ENCODE peak calls at places on chromosome 7, in four cellular contexts. One of them, this sample, is unnamed.

GRCh38 chr7:106524690-106525059 is 136.3 kb downstream of the CCDC71L start:
- DNase-seq in brain microvascular endothelial cell: no peak
- DNase-seq in left lung: no peak
- DNase-seq in suprapubic skin: no peak
- DNase-seq in this sample: no peak

GRCh38 chr7:73652541-73652949 is 15.1 kb upstream of the VPS37D start:
- DNase-seq in suprapubic skin: no peak
- DNase-seq in brain microvascular endothelial cell: no peak
- DNase-seq in left lung: no peak
- DNase-seq in this sample: no peak

GRCh38 chr7:79461660-79462059 is 8.2 kb upstream of the MAGI2 start:
- DNase-seq in brain microvascular endothelial cell: peak; percentile 66
- DNase-seq in left lung: no peak
- DNase-seq in suprapubic skin: no peak
- DNase-seq in this sample: no peak

GRCh38 chr7:141511370-141512335 is 39.6 kb upstream of the AGK start:
- DNase-seq in brain microvascular endothelial cell: no peak
- DNase-seq in suprapubic skin: no peak
- DNase-seq in left lung: peak; percentile 82
- DNase-seq in this sample: no peak

GRCh38 chr7:132318338-132319318 is 257.6 kb downstream of the PLXNA4 start:
- DNase-seq in brain microvascular endothelial cell: peak; percentile 72
- DNase-seq in suprapubic skin: peak; percentile 89
- DNase-seq in left lung: peak; percentile 90
- DNase-seq in this sample: peak; percentile 59

GRCh38 chr7:102404005-102404861 is 8.1 kb downstream of the PRKRIP1 start:
- DNase-seq in brain microvascular endothelial cell: peak; percentile 16
- DNase-seq in left lung: no peak
- DNase-seq in suprapubic skin: no peak
- DNase-seq in this sample: peak; percentile 69

GRCh38 chr7:158541330-158542010 is 46.2 kb downstream of the PTPRN2 start:
- DNase-seq in brain microvascular endothelial cell: no peak
- DNase-seq in suprapubic skin: no peak
- DNase-seq in left lung: no peak
- DNase-seq in this sample: peak; percentile 71

GRCh38 chr7:2864204-2864985 is 20.3 kb upstream of the GNA12 start:
- DNase-seq in suprapubic skin: no peak
- DNase-seq in brain microvascular endothelial cell: no peak
- DNase-seq in left lung: no peak
- DNase-seq in this sample: no peak

GRCh38 chr7:68604516-68604915 is 993.8 kb upstream of the AUTS2 start:
- DNase-seq in brain microvascular endothelial cell: no peak
- DNase-seq in suprapubic skin: no peak
- DNase-seq in left lung: no peak
- DNase-seq in this sample: no peak

GRCh38 chr7:120775703-120776265 is 82.2 kb downstream of the TSPAN12 start:
- DNase-seq in left lung: no peak
- DNase-seq in brain microvascular endothelial cell: no peak
- DNase-seq in suprapubic skin: no peak
- DNase-seq in this sample: no peak

GRCh38 chr7:120774481-120774880 is 83.5 kb downstream of the TSPAN12 start:
- DNase-seq in suprapubic skin: no peak
- DNase-seq in brain microvascular endothelial cell: no peak
- DNase-seq in left lung: no peak
- DNase-seq in this sample: no peak

DNA sequence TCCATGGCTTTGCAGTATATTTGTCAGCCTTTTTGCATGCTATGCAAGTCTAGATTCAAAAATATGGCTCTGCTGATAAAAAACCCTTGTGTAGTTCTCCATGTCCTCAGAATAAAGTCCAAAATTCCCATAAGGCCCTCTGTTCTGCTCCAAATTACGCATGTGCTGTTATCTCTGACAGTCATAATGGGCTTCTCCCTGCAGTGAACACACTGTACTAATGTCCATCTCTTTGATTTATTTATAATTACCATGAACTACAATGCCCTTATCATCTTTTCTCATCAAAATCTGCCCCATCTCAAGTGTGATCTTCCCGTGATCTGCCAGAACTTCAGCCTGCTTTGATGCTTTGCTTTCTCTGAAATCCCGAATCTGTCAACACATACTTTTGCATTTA is 87.7 kb downstream of the TSPAN12 start:
- DNase-seq in suprapubic skin: no peak
- DNase-seq in brain microvascular endothelial cell: no peak
- DNase-seq in left lung: no peak
- DNase-seq in this sample: no peak
- TF ChIP-seq CTCF in suprapubic skin: no peak
- TF ChIP-seq CTCF in brain microvascular endothelial cell: no peak
- TF ChIP-seq CTCF in left lung: no peak
- TF ChIP-seq CTCF in this sample: no peak

DNA sequence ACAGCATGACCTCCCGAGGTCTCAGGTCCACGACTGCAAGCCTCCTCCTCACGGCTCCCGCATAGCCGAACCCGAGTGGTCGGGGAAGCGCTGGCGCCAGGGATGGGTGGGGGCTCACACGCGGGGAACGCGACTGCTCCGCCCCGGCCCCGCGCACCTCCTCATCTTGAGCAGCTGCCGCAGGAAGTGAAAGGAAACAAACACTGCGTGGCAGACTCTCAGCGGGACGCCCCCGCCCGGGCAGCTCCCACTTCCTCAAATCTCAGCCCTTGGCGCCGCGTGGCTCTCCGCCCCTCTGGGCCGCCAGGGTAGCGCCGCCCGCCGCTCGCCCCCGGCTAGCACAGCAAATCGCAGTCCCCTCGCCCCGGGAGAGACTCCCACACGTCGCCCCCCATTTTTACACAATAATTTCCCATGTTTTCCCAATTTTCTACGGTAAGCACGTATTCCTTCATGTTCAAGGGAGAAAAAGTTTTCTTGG is at the start of gene TMEM243:
- DNase-seq in suprapubic skin: peak; percentile 90
- DNase-seq in brain microvascular endothelial cell: peak; percentile 70
- DNase-seq in left lung: peak; percentile 97
- DNase-seq in this sample: peak; percentile 85
- TF ChIP-seq CTCF in suprapubic skin: no peak
- TF ChIP-seq CTCF in brain microvascular endothelial cell: peak; percentile 3
- TF ChIP-seq CTCF in left lung: peak; percentile 6
- TF ChIP-seq CTCF in this sample: peak; percentile 25

GRCh38 chr7:14184292-14184864 is 194.9 kb upstream of the ETV1 start:
- DNase-seq in suprapubic skin: no peak
- DNase-seq in brain microvascular endothelial cell: no peak
- DNase-seq in left lung: no peak
- DNase-seq in this sample: no peak
- TF ChIP-seq CTCF in suprapubic skin: no peak
- TF ChIP-seq CTCF in brain microvascular endothelial cell: no peak
- TF ChIP-seq CTCF in left lung: no peak
- TF ChIP-seq CTCF in this sample: no peak

DNA sequence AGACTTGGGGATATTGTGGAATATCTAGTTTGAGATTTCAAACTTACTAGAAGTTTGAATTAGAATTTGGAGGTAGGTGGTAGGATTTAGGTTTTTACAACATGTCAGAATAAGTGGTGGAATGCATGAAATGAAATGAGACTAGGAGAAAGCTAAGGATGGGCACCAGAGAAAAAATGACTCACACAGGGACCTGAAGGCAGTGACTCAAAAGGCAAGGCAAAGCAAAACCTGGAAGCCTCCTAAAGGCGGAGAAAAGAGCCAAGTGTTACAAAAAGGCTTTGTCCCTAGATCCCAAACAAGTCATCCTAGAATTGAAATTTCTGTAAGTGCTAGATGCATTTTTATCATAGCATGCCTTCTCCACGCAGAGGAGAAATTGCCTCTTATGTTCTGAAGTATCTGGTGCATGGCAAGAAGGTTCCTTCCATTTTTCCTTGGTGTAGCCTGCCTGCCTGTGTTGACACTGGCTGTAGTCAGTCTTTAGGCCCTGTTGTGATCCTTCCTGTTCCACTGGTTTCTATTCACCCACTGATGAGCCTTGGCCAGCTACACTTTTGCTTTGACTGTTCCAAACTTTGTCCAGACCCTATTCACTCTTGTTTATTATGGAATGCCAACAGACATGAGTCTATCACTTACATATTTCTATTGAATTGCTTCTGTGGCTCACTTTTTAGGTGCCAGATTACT is 109.3 kb downstream of the ETV1 start:
- DNase-seq in brain microvascular endothelial cell: peak; percentile 42
- DNase-seq in left lung: no peak
- DNase-seq in suprapubic skin: no peak
- DNase-seq in this sample: no peak
- TF ChIP-seq CTCF in brain microvascular endothelial cell: no peak
- TF ChIP-seq CTCF in left lung: no peak
- TF ChIP-seq CTCF in suprapubic skin: no peak
- TF ChIP-seq CTCF in this sample: no peak

This sample was measured in CD14-positive monocyte.